ENCODE peak calls at places on chromosomes 3 and 15, in six cellular contexts. C, Q, Z, N, D and M are unnamed samples.
A peak's percentile ranks its signal among the peaks of the same experiment; 100 is the strongest.

GRCh38 chr3:193894121-193894863 is 241.7 kb upstream of the HES1 start:
- DNase-seq in C (no peak), Q (no peak), Z (no peak), N (no peak), D (no peak), M (no peak)

GRCh38 chr15:51366911-51367310 is 25.5 kb downstream of the GLDN start:
- DNase-seq in C (no peak), Q (peak; percentile 82), Z (peak; percentile 52), N (peak; percentile 18), D (peak; percentile 41), M (no peak)

GRCh38 chr3:81931265-81931664 is 169.8 kb upstream of the GBE1 start:
- DNase-seq in C (no peak), Q (no peak), Z (no peak), N (no peak), D (no peak), M (no peak)

GRCh38 chr15:67165653-67166260 is 88.7 kb downstream of the AAGAB start:
- DNase-seq in C (no peak), Q (no peak), Z (no peak), N (no peak), D (no peak), M (no peak)

GRCh38 chr3:124277516-124277890 is 285.6 kb upstream of the ROPN1 start:
- DNase-seq in C (no peak), Q (no peak), Z (peak; percentile 22), N (peak; percentile 34), D (peak; percentile 44), M (no peak)

GRCh38 chr3:106261915-106262683 is 393.3 kb upstream of the CBLB start:
- DNase-seq in C (no peak), Q (no peak), Z (peak; percentile 85), N (no peak), D (no peak), M (no peak)

GRCh38 chr3:194995922-194996321 is 275.0 kb downstream of the XXYLT1 start:
- DNase-seq in C (no peak), Q (no peak), Z (no peak), N (no peak), D (no peak), M (no peak)

GRCh38 chr15:97984157-97984556 is 23.7 kb downstream of the ARRDC4 start:
- DNase-seq in C (no peak), Q (no peak), Z (no peak), N (no peak), D (no peak), M (no peak)

GRCh38 chr15:38587214-38587613 is 22.6 kb upstream of the RASGRP1 start:
- DNase-seq in C (no peak), Q (no peak), Z (no peak), N (no peak), D (no peak), M (no peak)

GRCh38 chr3:159763466-159764210 is 225.0 kb upstream of the IL12A start:
- DNase-seq in C (peak; percentile 71), Q (peak; percentile 88), Z (peak; percentile 84), N (peak; percentile 81), D (peak; percentile 80), M (peak; percentile 59)
- TF ChIP-seq POLR2A in C (peak; percentile 84), Q (peak; percentile 81), Z (peak; percentile 74), N (peak; percentile 76), D (peak; percentile 83), M (no peak)

DNA sequence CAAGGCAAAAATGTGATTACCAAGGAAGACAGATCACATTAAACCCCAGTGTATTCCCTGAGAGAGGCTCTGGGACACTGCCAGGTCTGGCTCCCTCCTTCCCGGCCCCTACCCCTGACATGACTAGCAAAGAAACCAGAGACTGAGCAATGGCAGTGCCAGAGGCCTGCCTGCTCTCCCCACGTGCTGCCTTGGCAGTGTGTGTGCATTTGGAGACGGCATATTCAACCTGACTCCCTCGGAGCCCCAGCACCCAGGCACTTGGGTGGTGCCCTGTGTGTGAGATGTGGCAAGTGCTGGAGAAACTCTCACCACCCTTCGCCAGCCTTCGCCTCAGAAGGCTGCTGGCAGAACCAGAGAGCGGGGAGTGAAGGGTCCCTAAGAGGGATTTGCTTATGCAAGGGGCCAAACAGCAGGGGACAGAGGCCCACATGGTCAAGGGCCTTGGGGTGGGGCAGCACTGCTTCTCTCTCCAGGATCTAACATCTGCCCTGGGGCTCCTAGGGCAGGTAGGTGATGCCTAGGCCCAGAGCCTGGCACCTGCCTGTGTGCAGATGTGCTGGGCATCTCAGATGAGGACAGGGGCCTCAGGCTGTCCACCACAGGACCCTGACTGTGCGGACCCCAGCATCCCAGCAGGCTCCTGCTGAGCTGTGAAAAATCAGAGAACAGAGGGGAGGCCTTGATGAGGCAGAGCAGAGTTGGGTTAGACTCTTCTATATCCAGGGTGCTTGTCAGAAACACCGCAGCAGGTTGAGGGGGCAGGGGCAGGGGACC is 23.6 kb upstream of the PLXNA1 start:
- DNase-seq in C (no peak), Q (no peak), Z (no peak), N (no peak), D (no peak), M (no peak)
- TF ChIP-seq POLR2A in C (no peak), Q (no peak), Z (no peak), N (no peak), D (no peak), M (no peak)

DNA sequence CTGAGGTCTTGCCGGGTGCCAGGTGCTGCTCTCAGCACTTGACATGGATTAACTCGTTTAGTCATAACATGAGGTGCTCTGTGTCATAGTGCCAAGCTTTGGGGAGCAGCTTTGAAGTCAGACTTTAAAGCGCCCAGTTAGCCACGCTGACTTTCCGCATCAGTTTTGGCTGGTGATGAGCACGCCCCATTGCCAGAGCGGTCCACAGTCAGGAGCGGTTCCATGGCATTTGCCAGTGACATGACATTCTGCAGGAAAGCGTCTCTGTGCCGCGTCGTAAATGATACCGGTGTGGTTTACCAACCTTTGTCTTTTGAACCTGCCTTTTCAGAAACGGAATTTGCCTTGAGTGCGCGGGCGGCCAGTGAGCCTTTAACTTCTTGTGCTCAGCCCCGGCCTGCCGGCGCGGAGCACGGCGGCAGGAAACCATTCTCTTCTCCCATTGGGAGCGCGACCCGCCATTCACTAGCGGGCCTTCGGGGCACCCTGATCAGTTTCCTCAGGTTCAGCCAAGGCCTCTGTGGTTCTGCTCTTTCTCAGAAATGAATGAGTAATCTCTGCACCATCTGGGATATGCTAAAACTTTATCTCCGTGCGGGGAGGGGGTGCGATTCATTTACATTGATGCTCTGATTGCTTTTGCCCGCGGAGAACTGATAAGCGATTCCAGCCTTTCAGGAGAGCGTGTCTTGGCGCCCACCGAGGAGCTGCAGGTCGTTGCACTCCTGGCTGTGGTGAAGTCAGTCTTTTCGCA is 1.7 kb upstream of the SLC2A2 start:
- DNase-seq in C (no peak), Q (no peak), Z (peak; percentile 92), N (peak; percentile 21), D (peak; percentile 47), M (no peak)
- TF ChIP-seq POLR2A in C (no peak), Q (no peak), Z (no peak), N (no peak), D (no peak), M (no peak)

GRCh38 chr15:75206006-75206405 is 4.3 kb downstream of the C15orf39 start:
- DNase-seq in C (no peak), Q (no peak), Z (no peak), N (no peak), D (no peak), M (no peak)

GRCh38 chr15:75205064-75205395 is 3.3 kb downstream of the C15orf39 start:
- DNase-seq in C (no peak), Q (no peak), Z (no peak), N (no peak), D (no peak), M (no peak)

GRCh38 chr15:75203017-75203907 is 1.6 kb downstream of the C15orf39 start:
- DNase-seq in C (no peak), Q (peak; percentile 41), Z (peak; percentile 12), N (no peak), D (peak; percentile 31), M (no peak)

GRCh38 chr15:75203908-75204263 is 2.2 kb downstream of the C15orf39 start:
- DNase-seq in C (no peak), Q (no peak), Z (no peak), N (no peak), D (no peak), M (no peak)

GRCh38 chr15:75204340-75205063 is 2.8 kb downstream of the C15orf39 start:
- DNase-seq in C (peak; percentile 91), Q (peak; percentile 93), Z (peak; percentile 87), N (peak; percentile 96), D (peak; percentile 91), M (peak; percentile 95)
- TF ChIP-seq POLR2A in C (no peak), Q (no peak), Z (peak; percentile 63), N (no peak), D (no peak), M (peak; percentile 27)

GRCh38 chr3:132660056-132660744 is at the start of gene UBA5:
- DNase-seq in C (peak; percentile 43), Q (peak; percentile 71), Z (peak; percentile 61), N (peak; percentile 73), D (peak; percentile 71), M (peak; percentile 73)
- TF ChIP-seq POLR2A in C (peak; percentile 68), Q (peak; percentile 65), Z (peak; percentile 21), N (peak; percentile 14), D (no peak), M (peak; percentile 87)

GRCh38 chr15:45199136-45199810 is 11.5 kb upstream of the SHF start:
- DNase-seq in C (no peak), Q (peak; percentile 16), Z (no peak), N (peak; percentile 47), D (no peak), M (no peak)

GRCh38 chr15:45200799-45201556 is 13.2 kb upstream of the SHF start:
- DNase-seq in C (peak; percentile 79), Q (peak; percentile 90), Z (peak; percentile 83), N (peak; percentile 85), D (peak; percentile 90), M (no peak)

GRCh38 chr15:45198337-45199135 is 10.8 kb upstream of the SHF start:
- DNase-seq in C (peak; percentile 94), Q (peak; percentile 95), Z (peak; percentile 96), N (peak; percentile 97), D (peak; percentile 97), M (peak; percentile 60)

GRCh38 chr15:45201557-45202246 is 13.9 kb upstream of the SHF start:
- DNase-seq in C (no peak), Q (no peak), Z (no peak), N (no peak), D (no peak), M (no peak)

DNA sequence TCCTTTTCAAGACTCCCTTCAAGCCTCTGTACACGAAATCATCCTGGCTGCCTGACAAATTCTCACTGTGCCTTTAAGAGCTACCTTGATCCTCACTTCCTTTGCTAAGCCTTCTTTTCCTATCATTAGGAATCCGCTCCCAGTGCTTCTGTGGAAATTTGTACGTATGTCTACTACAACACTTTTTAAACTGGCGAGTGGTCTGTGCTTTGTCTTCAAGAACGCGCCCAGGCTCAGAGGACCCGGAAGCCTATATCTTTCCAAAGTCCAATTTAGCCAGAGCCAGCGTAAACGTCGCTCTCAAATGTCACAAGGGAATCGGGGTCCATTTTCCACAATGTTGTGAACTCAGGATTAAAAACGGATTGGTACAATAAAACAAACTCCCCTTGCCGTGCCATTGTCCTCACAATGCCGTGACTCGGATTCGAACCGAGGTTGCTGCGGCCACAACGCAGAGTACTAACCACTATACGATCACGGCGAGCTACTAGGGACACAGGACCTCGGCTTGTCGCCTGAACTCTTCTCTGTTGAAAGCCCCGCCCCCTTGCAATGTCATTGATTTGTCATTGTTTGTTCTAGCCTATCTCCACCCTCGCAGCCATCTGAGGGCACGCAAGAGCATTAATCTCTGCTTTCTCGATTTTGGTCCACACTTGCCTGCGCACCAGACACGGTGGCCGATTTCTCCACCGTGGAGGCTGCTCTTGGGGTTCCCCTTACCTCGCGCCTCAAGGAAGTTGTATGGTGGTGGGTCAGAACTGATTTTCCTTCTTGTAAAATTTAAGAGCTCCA is 12.4 kb upstream of the SHF start:
- DNase-seq in C (peak; percentile 91), Q (peak; percentile 94), Z (peak; percentile 98), N (peak; percentile 98), D (peak; percentile 94), M (no peak)
- TF ChIP-seq POLR2A in C (peak; percentile 79), Q (peak; percentile 39), Z (peak; percentile 36), N (peak; percentile 97), D (peak; percentile 84), M (peak; percentile 93)